ENCODE peak calls at places on chromosomes 12 and 14, in four cellular contexts. One of them, this sample, is unnamed.

GRCh38 chr14:59474172-59474571 is 9.0 kb upstream of the GPR135 start:
- DNase-seq in GM10248: no peak
- DNase-seq in uterus: no peak
- DNase-seq in stimulated activated CD8-positive, alpha-beta memory T cell treated with anti-CD3 and anti-CD28 coated beads, Interleukin-7, amount 100 ng/mL, for 4 hours: no peak
- DNase-seq in this sample: no peak

GRCh38 chr12:59087077-59087673 is 166.9 kb upstream of the LRIG3 start:
- DNase-seq in GM10248: no peak
- DNase-seq in uterus: no peak
- DNase-seq in stimulated activated CD8-positive, alpha-beta memory T cell treated with anti-CD3 and anti-CD28 coated beads, Interleukin-7, amount 100 ng/mL, for 4 hours: no peak
- DNase-seq in this sample: no peak

GRCh38 chr14:101854366-101854765 is 92.9 kb downstream of the PPP2R5C start:
- DNase-seq in GM10248: no peak
- DNase-seq in uterus: no peak
- DNase-seq in stimulated activated CD8-positive, alpha-beta memory T cell treated with anti-CD3 and anti-CD28 coated beads, Interleukin-7, amount 100 ng/mL, for 4 hours: no peak
- DNase-seq in this sample: no peak

GRCh38 chr14:104100171-104101085 is 14.9 kb downstream of the ASPG start:
- DNase-seq in GM10248: no peak
- DNase-seq in uterus: no peak
- DNase-seq in stimulated activated CD8-positive, alpha-beta memory T cell treated with anti-CD3 and anti-CD28 coated beads, Interleukin-7, amount 100 ng/mL, for 4 hours: no peak
- DNase-seq in this sample: no peak

GRCh38 chr12:2719405-2719804 is 75.4 kb upstream of the FKBP4 start:
- DNase-seq in GM10248: no peak
- DNase-seq in uterus: no peak
- DNase-seq in stimulated activated CD8-positive, alpha-beta memory T cell treated with anti-CD3 and anti-CD28 coated beads, Interleukin-7, amount 100 ng/mL, for 4 hours: no peak
- DNase-seq in this sample: no peak

GRCh38 chr12:96014932-96015599 is 18.9 kb upstream of the HAL start:
- DNase-seq in GM10248: no peak
- DNase-seq in uterus: no peak
- DNase-seq in stimulated activated CD8-positive, alpha-beta memory T cell treated with anti-CD3 and anti-CD28 coated beads, Interleukin-7, amount 100 ng/mL, for 4 hours: no peak
- DNase-seq in this sample: no peak

GRCh38 chr12:51923506-51924365 is 16.4 kb downstream of the ACVRL1 start:
- DNase-seq in GM10248: peak
- DNase-seq in uterus: peak
- DNase-seq in stimulated activated CD8-positive, alpha-beta memory T cell treated with anti-CD3 and anti-CD28 coated beads, Interleukin-7, amount 100 ng/mL, for 4 hours: peak
- DNase-seq in this sample: peak

GRCh38 chr12:121391619-121392324 is 8.1 kb upstream of the RNF34 start:
- DNase-seq in GM10248: peak
- DNase-seq in uterus: peak
- DNase-seq in stimulated activated CD8-positive, alpha-beta memory T cell treated with anti-CD3 and anti-CD28 coated beads, Interleukin-7, amount 100 ng/mL, for 4 hours: no peak
- DNase-seq in this sample: no peak

GRCh38 chr12:95607642-95608041 is 56.4 kb upstream of the USP44 start:
- DNase-seq in GM10248: no peak
- DNase-seq in uterus: no peak
- DNase-seq in stimulated activated CD8-positive, alpha-beta memory T cell treated with anti-CD3 and anti-CD28 coated beads, Interleukin-7, amount 100 ng/mL, for 4 hours: no peak
- DNase-seq in this sample: no peak

GRCh38 chr12:68591716-68592437 is 18.8 kb upstream of the RAP1B start:
- DNase-seq in GM10248: peak
- DNase-seq in uterus: no peak
- DNase-seq in stimulated activated CD8-positive, alpha-beta memory T cell treated with anti-CD3 and anti-CD28 coated beads, Interleukin-7, amount 100 ng/mL, for 4 hours: no peak
- DNase-seq in this sample: no peak

GRCh38 chr14:64410084-64410774 is 22.1 kb downstream of the MTHFD1 start:
- DNase-seq in GM10248: no peak
- DNase-seq in uterus: no peak
- DNase-seq in stimulated activated CD8-positive, alpha-beta memory T cell treated with anti-CD3 and anti-CD28 coated beads, Interleukin-7, amount 100 ng/mL, for 4 hours: no peak
- DNase-seq in this sample: no peak

GRCh38 chr12:96263449-96263902 is 69.3 kb downstream of the ELK3 start:
- DNase-seq in GM10248: no peak
- DNase-seq in uterus: no peak
- DNase-seq in stimulated activated CD8-positive, alpha-beta memory T cell treated with anti-CD3 and anti-CD28 coated beads, Interleukin-7, amount 100 ng/mL, for 4 hours: no peak
- DNase-seq in this sample: no peak

GRCh38 chr12:74646831-74647230 is 109.2 kb downstream of the ATXN7L3B start:
- DNase-seq in GM10248: no peak
- DNase-seq in uterus: no peak
- DNase-seq in stimulated activated CD8-positive, alpha-beta memory T cell treated with anti-CD3 and anti-CD28 coated beads, Interleukin-7, amount 100 ng/mL, for 4 hours: no peak
- DNase-seq in this sample: peak

GRCh38 chr12:24537241-24537860 is 411.6 kb downstream of the BCAT1 start:
- DNase-seq in GM10248: no peak
- DNase-seq in uterus: no peak
- DNase-seq in stimulated activated CD8-positive, alpha-beta memory T cell treated with anti-CD3 and anti-CD28 coated beads, Interleukin-7, amount 100 ng/mL, for 4 hours: no peak
- DNase-seq in this sample: no peak

GRCh38 chr12:87687362-87687761 is 341.8 kb downstream of the C12orf50 start:
- DNase-seq in GM10248: no peak
- DNase-seq in uterus: no peak
- DNase-seq in stimulated activated CD8-positive, alpha-beta memory T cell treated with anti-CD3 and anti-CD28 coated beads, Interleukin-7, amount 100 ng/mL, for 4 hours: no peak
- DNase-seq in this sample: no peak

GRCh38 chr12:118714051-118714460 is 267.3 kb upstream of the SRRM4 start:
- DNase-seq in GM10248: peak
- DNase-seq in uterus: no peak
- DNase-seq in stimulated activated CD8-positive, alpha-beta memory T cell treated with anti-CD3 and anti-CD28 coated beads, Interleukin-7, amount 100 ng/mL, for 4 hours: no peak
- DNase-seq in this sample: peak

GRCh38 chr12:106276032-106276728 is 26.4 kb upstream of the TCP11L2 start:
- DNase-seq in GM10248: peak
- DNase-seq in uterus: no peak
- DNase-seq in stimulated activated CD8-positive, alpha-beta memory T cell treated with anti-CD3 and anti-CD28 coated beads, Interleukin-7, amount 100 ng/mL, for 4 hours: no peak
- DNase-seq in this sample: no peak

GRCh38 chr14:32565256-32565655 is 236.2 kb downstream of the AKAP6 start:
- DNase-seq in GM10248: no peak
- DNase-seq in uterus: no peak
- DNase-seq in stimulated activated CD8-positive, alpha-beta memory T cell treated with anti-CD3 and anti-CD28 coated beads, Interleukin-7, amount 100 ng/mL, for 4 hours: no peak
- DNase-seq in this sample: no peak

GRCh38 chr12:112126000-112126431 is 656 bp downstream of the TRAFD1 start:
- DNase-seq in GM10248: peak
- DNase-seq in uterus: no peak
- DNase-seq in stimulated activated CD8-positive, alpha-beta memory T cell treated with anti-CD3 and anti-CD28 coated beads, Interleukin-7, amount 100 ng/mL, for 4 hours: no peak
- DNase-seq in this sample: no peak

GRCh38 chr14:41607966-41608663 is 1.4 kb downstream of the LRFN5 start:
- DNase-seq in GM10248: no peak
- DNase-seq in uterus: no peak
- DNase-seq in stimulated activated CD8-positive, alpha-beta memory T cell treated with anti-CD3 and anti-CD28 coated beads, Interleukin-7, amount 100 ng/mL, for 4 hours: no peak
- DNase-seq in this sample: no peak

GRCh38 chr14:94011795-94012194 is 14.3 kb upstream of the OTUB2 start:
- DNase-seq in GM10248: no peak
- DNase-seq in uterus: no peak
- DNase-seq in stimulated activated CD8-positive, alpha-beta memory T cell treated with anti-CD3 and anti-CD28 coated beads, Interleukin-7, amount 100 ng/mL, for 4 hours: no peak
- DNase-seq in this sample: no peak

GRCh38 chr12:25957898-25958253 is 606 bp upstream of the RASSF8 start:
- DNase-seq in GM10248: no peak
- DNase-seq in uterus: peak
- DNase-seq in stimulated activated CD8-positive, alpha-beta memory T cell treated with anti-CD3 and anti-CD28 coated beads, Interleukin-7, amount 100 ng/mL, for 4 hours: no peak
- DNase-seq in this sample: peak

GRCh38 chr12:92676710-92677109 is 26.1 kb upstream of the PLEKHG7 start:
- DNase-seq in GM10248: no peak
- DNase-seq in uterus: no peak
- DNase-seq in stimulated activated CD8-positive, alpha-beta memory T cell treated with anti-CD3 and anti-CD28 coated beads, Interleukin-7, amount 100 ng/mL, for 4 hours: no peak
- DNase-seq in this sample: no peak

GRCh38 chr12:119020377-119021360 is 39.3 kb downstream of the SRRM4 start:
- DNase-seq in GM10248: peak
- DNase-seq in uterus: no peak
- DNase-seq in stimulated activated CD8-positive, alpha-beta memory T cell treated with anti-CD3 and anti-CD28 coated beads, Interleukin-7, amount 100 ng/mL, for 4 hours: no peak
- DNase-seq in this sample: peak

GRCh38 chr12:95959107-95959506 is 16.0 kb downstream of the AMDHD1 start:
- DNase-seq in GM10248: no peak
- DNase-seq in uterus: no peak
- DNase-seq in stimulated activated CD8-positive, alpha-beta memory T cell treated with anti-CD3 and anti-CD28 coated beads, Interleukin-7, amount 100 ng/mL, for 4 hours: no peak
- DNase-seq in this sample: peak

GRCh38 chr12:99043319-99043914 is 398.3 kb downstream of the APAF1 start:
- DNase-seq in GM10248: peak
- DNase-seq in uterus: peak
- DNase-seq in stimulated activated CD8-positive, alpha-beta memory T cell treated with anti-CD3 and anti-CD28 coated beads, Interleukin-7, amount 100 ng/mL, for 4 hours: peak
- DNase-seq in this sample: peak